ENCODE peak calls at places on chromosome 14, in five cellular contexts. I is foreskin fibroblast; V is heart right ventricle; E is stimulated activated CD8-positive, alpha-beta memory T cell treated with anti-CD3 and anti-CD28 coated beads, Interleukin-12 subunit alpha, Interleukin-12 subunit beta, amount 100 ng/mL, for 4 hours; T is uterus. M is an unnamed sample.

GRCh38 chr14:52080817-52081755 is 12.2 kb upstream of the NID2 start:
- DNase-seq in V (no peak), E (no peak), T (no peak), I (peak), M (no peak)

GRCh38 chr14:50677527-50678063 is 9.5 kb upstream of the SAV1 start:
- DNase-seq in E (no peak), I (peak), V (no peak), T (no peak), M (no peak)

GRCh38 chr14:106107703-106108102 is 581.3 kb downstream of the TMEM121 start:
- DNase-seq in E (no peak), T (no peak), I (no peak), V (no peak), M (no peak)

GRCh38 chr14:24809147-24809546 is 175.2 kb upstream of the GZMB start:
- DNase-seq in E (no peak), I (no peak), V (no peak), T (no peak), M (no peak)

GRCh38 chr14:80164991-80165390 is 46.3 kb downstream of the DIO2 start:
- DNase-seq in T (no peak), V (no peak), I (peak), E (no peak), M (no peak)

GRCh38 chr14:34212574-34212973 is 249.5 kb downstream of the SPTSSA start:
- DNase-seq in T (no peak), E (no peak), I (peak), V (no peak), M (no peak)

GRCh38 chr14:100827751-100828447 is 2.0 kb downstream of the MEG3 start:
- DNase-seq in I (peak), E (no peak), V (no peak), T (no peak), M (no peak)

GRCh38 chr14:102181187-102181586 is 41.5 kb downstream of the WDR20 start:
- DNase-seq in I (no peak), E (no peak), V (no peak), T (no peak), M (no peak)

GRCh38 chr14:104689620-104690265 is 325 bp downstream of the INF2 start:
- DNase-seq in T (no peak), V (no peak), I (peak), E (no peak), M (no peak)

GRCh38 chr14:79395061-79395460 is 816.2 kb downstream of the DIO2 start:
- DNase-seq in E (no peak), V (no peak), I (no peak), T (no peak), M (no peak)

GRCh38 chr14:101132588-101132987 is 229.1 kb upstream of the RTL1 start:
- DNase-seq in V (no peak), E (no peak), I (no peak), T (no peak), M (no peak)

GRCh38 chr14:30078827-30079402 is 151.3 kb upstream of the PRKD1 start:
- DNase-seq in I (peak), T (no peak), E (no peak), V (no peak), M (no peak)

GRCh38 chr14:52069617-52070431 is 965 bp upstream of the NID2 start:
- DNase-seq in I (peak), T (peak), E (no peak), V (peak), M (peak)

GRCh38 chr14:49594347-49595089 is 4.2 kb upstream of the LRR1 start:
- DNase-seq in I (peak), V (no peak), T (no peak), E (no peak), M (no peak)

GRCh38 chr14:103698380-103699260 is 16.6 kb downstream of the XRCC3 start:
- DNase-seq in E (no peak), I (no peak), V (no peak), T (no peak), M (peak)

GRCh38 chr14:93033983-93034670 is 81.6 kb downstream of the ITPK1 start:
- DNase-seq in V (no peak), E (peak), T (no peak), I (no peak), M (no peak)

GRCh38 chr14:50862171-50862570 is 9.7 kb upstream of the ABHD12B start:
- DNase-seq in T (no peak), I (peak), V (no peak), E (no peak), M (no peak)

GRCh38 chr14:61188936-61189808 is 92.0 kb downstream of the TMEM30B start:
- DNase-seq in V (peak), E (no peak), I (peak), T (no peak), M (peak)

GRCh38 chr14:103091041-103091882 is 3.3 kb upstream of the EXOC3L4 start:
- DNase-seq in E (peak), I (peak), T (no peak), V (no peak), M (no peak)

GRCh38 chr14:59020382-59020781 is 168.1 kb upstream of the DAAM1 start:
- DNase-seq in V (no peak), I (peak), E (no peak), T (no peak), M (no peak)

GRCh38 chr14:29822430-29822709 is 105.3 kb downstream of the PRKD1 start:
- DNase-seq in V (no peak), T (no peak), I (no peak), E (no peak), M (no peak)

GRCh38 chr14:88210426-88210825 is 112.6 kb downstream of the KCNK10 start:
- DNase-seq in T (no peak), I (no peak), V (peak), E (no peak), M (no peak)

GRCh38 chr14:48350971-48351370 is 675.6 kb upstream of the MDGA2 start:
- DNase-seq in T (no peak), V (no peak), I (no peak), E (no peak), M (no peak)

GRCh38 chr14:101022916-101023435 is 119.5 kb upstream of the RTL1 start:
- DNase-seq in T (peak), I (no peak), V (no peak), E (no peak), M (peak)

GRCh38 chr14:92692822-92693226 is 55.6 kb downstream of the LGMN start:
- DNase-seq in T (peak), V (peak), E (no peak), I (no peak), M (peak)

GRCh38 chr14:96307434-96307833 is 51.4 kb downstream of the BDKRB1 start:
- DNase-seq in V (no peak), E (no peak), T (no peak), I (no peak), M (no peak)

GRCh38 chr14:50607181-50607580 is 47.2 kb downstream of the ATL1 start:
- DNase-seq in E (no peak), I (peak), V (no peak), T (no peak), M (no peak)

GRCh38 chr14:76564471-76565119 is 188.7 kb downstream of the ESRRB start:
- DNase-seq in T (no peak), V (no peak), E (no peak), I (no peak), M (no peak)

GRCh38 chr14:34424488-34424887 is 37.6 kb downstream of the SPTSSA start:
- DNase-seq in T (no peak), E (no peak), V (no peak), I (no peak), M (no peak)

GRCh38 chr14:80419339-80419738 is 208.0 kb upstream of the DIO2 start:
- DNase-seq in E (no peak), V (no peak), I (no peak), T (no peak), M (no peak)

GRCh38 chr14:50937325-50937724 is 7.0 kb downstream of the PYGL start:
- DNase-seq in I (peak), V (no peak), T (no peak), E (no peak), M (no peak)